ENCODE peak calls at places on chromosomes 3 and 15, in ten cellular contexts. V is esophagus muscularis mucosa, W is left lung, J is pancreas, T is Peyer's patch, A is brain microvascular endothelial cell, Z is tibial nerve, X is cardiac muscle cell, P is suprapubic skin, K is right atrium auricular region. Y is an unnamed sample. For H3K36me3, the result is how much of the 10 kb centered on the place peaks cover.

GRCh38 chr3:16595778-16596177 is 9.4 kb downstream of the DAZL start:
- DNase-seq in V (no peak), W (no peak), J (no peak), T (no peak), A (no peak), Z (no peak), X (no peak), P (no peak), K (no peak), Y (no peak)

GRCh38 chr3:183438749-183439148 is 10.3 kb upstream of the MCF2L2 start:
- DNase-seq in V (no peak), W (no peak), J (peak), T (no peak), A (no peak), Z (no peak), X (no peak), P (no peak), K (no peak), Y (no peak)

GRCh38 chr3:139982404-139982803 is 47.4 kb downstream of the CLSTN2 start:
- DNase-seq in V (peak), W (no peak), J (no peak), T (no peak), A (no peak), Z (no peak), X (peak), P (no peak), K (no peak), Y (no peak)

GRCh38 chr3:123792473-123793201 is 91.5 kb downstream of the MYLK start:
- DNase-seq in V (peak), W (no peak), J (no peak), T (no peak), A (no peak), Z (no peak), X (no peak), P (no peak), K (no peak), Y (no peak)

GRCh38 chr3:157823050-157823449 is 283.2 kb downstream of the SHOX2 start:
- DNase-seq in V (no peak), W (no peak), J (no peak), T (no peak), A (no peak), Z (no peak), X (no peak), P (no peak), K (no peak), Y (no peak)

GRCh38 chr3:186717039-186717457 is at the start of gene KNG1:
- DNase-seq in V (peak), W (no peak), J (no peak), T (no peak), A (no peak), Z (no peak), X (no peak), P (no peak), K (no peak), Y (no peak)

GRCh38 chr3:17640466-17640865 is 102.0 kb downstream of the TBC1D5 start:
- DNase-seq in V (no peak), W (no peak), J (no peak), T (no peak), A (no peak), Z (no peak), X (peak), P (no peak), K (no peak), Y (no peak)

GRCh38 chr3:187072582-187072981 is 66.7 kb downstream of the RPL39L start:
- DNase-seq in V (no peak), W (no peak), J (no peak), T (no peak), A (no peak), Z (no peak), X (no peak), P (no peak), K (no peak), Y (no peak)

GRCh38 chr3:153640689-153641308 is 478.8 kb downstream of the RAP2B start:
- DNase-seq in V (no peak), W (no peak), J (no peak), T (no peak), A (no peak), Z (no peak), X (no peak), P (no peak), K (no peak), Y (no peak)

GRCh38 chr3:32424581-32425250 is 33.1 kb downstream of the CMTM7 start:
- DNase-seq in V (peak), W (no peak), J (no peak), T (no peak), A (no peak), Z (no peak), X (no peak), P (no peak), K (peak), Y (no peak)

GRCh38 chr3:41148446-41148845 is 50.9 kb upstream of the CTNNB1 start:
- DNase-seq in V (no peak), W (no peak), J (no peak), T (no peak), A (no peak), Z (no peak), X (no peak), P (peak), K (no peak), Y (no peak)

GRCh38 chr3:86990171-86990733 is 697 bp downstream of the VGLL3 start:
- DNase-seq in V (no peak), W (no peak), J (peak), T (no peak), A (no peak), Z (no peak), X (no peak), P (no peak), K (no peak), Y (no peak)

GRCh38 chr3:134486577-134487041 is 752 bp downstream of the CEP63 start:
- DNase-seq in V (no peak), W (no peak), J (no peak), T (peak), A (no peak), Z (no peak), X (peak), P (no peak), K (no peak), Y (no peak)

GRCh38 chr3:89116486-89116885 is 9.1 kb downstream of the EPHA3 start:
- DNase-seq in V (no peak), W (no peak), J (no peak), T (no peak), A (no peak), Z (no peak), X (no peak), P (no peak), K (no peak), Y (no peak)

GRCh38 chr15:27826902-27827321 is 272.2 kb downstream of the OCA2 start:
- DNase-seq in V (peak), W (no peak), J (no peak), T (no peak), A (no peak), Z (peak), X (peak), P (no peak), K (peak), Y (no peak)

GRCh38 chr3:175192536-175192935 is 333.4 kb downstream of the NAALADL2 start:
- DNase-seq in V (no peak), W (no peak), J (no peak), T (no peak), A (no peak), Z (no peak), X (peak), P (no peak), K (no peak), Y (no peak)

GRCh38 chr15:42734076-42734672 is 2.8 kb downstream of the CDAN1 start:
- DNase-seq in V (no peak), W (peak), J (no peak), T (no peak), A (no peak), Z (no peak), X (no peak), P (no peak), K (no peak), Y (no peak)

GRCh38 chr3:187770224-187770623 is 25.0 kb upstream of the BCL6 start:
- DNase-seq in V (no peak), W (no peak), J (no peak), T (no peak), A (no peak), Z (no peak), X (no peak), P (no peak), K (no peak), Y (no peak)

GRCh38 chr3:138082992-138083386 is 32.4 kb downstream of the DZIP1L start:
- DNase-seq in V (peak), W (no peak), J (no peak), T (no peak), A (peak), Z (no peak), X (peak), P (no peak), K (no peak), Y (no peak)

GRCh38 chr3:72355168-72355567 is 493.1 kb downstream of the SHQ1 start:
- DNase-seq in V (no peak), W (no peak), J (no peak), T (no peak), A (no peak), Z (no peak), X (no peak), P (no peak), K (no peak), Y (no peak)

GRCh38 chr3:101900736-101901135 is 51.4 kb downstream of the NFKBIZ start:
- DNase-seq in V (no peak), W (no peak), J (no peak), T (no peak), A (no peak), Z (no peak), X (no peak), P (no peak), K (no peak), Y (no peak)

GRCh38 chr3:196604548-196604947 is 34.9 kb upstream of the NRROS start:
- DNase-seq in V (no peak), W (no peak), J (no peak), T (peak), A (no peak), Z (no peak), X (no peak), P (no peak), K (no peak), Y (no peak)

GRCh38 chr15:40265875-40266274 is 17.0 kb downstream of the ANKRD63 start:
- DNase-seq in V (no peak), W (no peak), J (no peak), T (no peak), A (no peak), Z (no peak), X (no peak), P (no peak), K (no peak), Y (no peak)

GRCh38 chr3:13394363-13394762 is 25.8 kb downstream of the NUP210 start:
- DNase-seq in V (no peak), W (no peak), J (no peak), T (no peak), A (no peak), Z (no peak), X (no peak), P (no peak), K (no peak), Y (no peak)

GRCh38 chr15:39919396-39919739 is 698 bp downstream of the GPR176 start:
- DNase-seq in V (no peak), W (no peak), J (no peak), T (no peak), A (no peak), Z (no peak), X (no peak), P (no peak), K (no peak), Y (no peak)

GRCh38 chr3:123791898-123792297 is 92.2 kb downstream of the MYLK start:
- DNase-seq in V (peak), W (no peak), J (no peak), T (no peak), A (no peak), Z (no peak), X (peak), P (no peak), K (no peak), Y (no peak)

GRCh38 chr3:150268426-150269321 is 139.4 kb upstream of the TSC22D2 start:
- DNase-seq in V (no peak), W (no peak), J (no peak), T (no peak), A (no peak), Z (no peak), X (no peak), P (no peak), K (no peak), Y (no peak)

GRCh38 chr15:62337934-62338333 is 172.8 kb upstream of the C2CD4B start:
- DNase-seq in V (no peak), W (no peak), J (no peak), T (no peak), A (no peak), Z (no peak), X (no peak), P (no peak), K (no peak), Y (no peak)

GRCh38 chr3:184316792-184317191 is 2.4 kb downstream of the EIF4G1 start:
- DNase-seq in V (no peak), W (no peak), J (no peak), T (no peak), A (no peak), Z (no peak), X (no peak), P (no peak), K (no peak), Y (no peak)

GRCh38 chr3:48428863-48429415 is 947 bp downstream of the PLXNB1 start:
- DNase-seq in V (no peak), W (no peak), J (peak), T (no peak), A (no peak), Z (peak), X (peak), P (no peak), K (no peak), Y (no peak)

GRCh38 chr3:111715911-111716523 is 120.9 kb upstream of the ZBED2 start:
- DNase-seq in V (peak), W (no peak), J (peak), T (peak), A (peak), Z (peak), X (peak), P (no peak), K (no peak), Y (no peak)

GRCh38 chr3:14989943-14990753 is 42.8 kb downstream of the NR2C2 start:
- DNase-seq in V (no peak), W (no peak), J (no peak), T (no peak), A (peak), Z (no peak), X (peak), P (no peak), K (no peak), Y (no peak)

GRCh38 chr15:70854669-70854976 is 666 bp upstream of the LARP6 start:
- DNase-seq in V (no peak), W (no peak), J (no peak), T (no peak), A (peak), Z (peak), X (peak), P (no peak), K (no peak), Y (no peak)

GRCh38 chr15:62439543-62440016 is 274.5 kb upstream of the C2CD4B start:
- DNase-seq in V (no peak), W (no peak), J (no peak), T (no peak), A (no peak), Z (peak), X (peak), P (no peak), K (no peak), Y (no peak)

GRCh38 chr3:25156526-25157075 is 271.5 kb upstream of the RARB start:
- DNase-seq in V (no peak), W (no peak), J (no peak), T (no peak), A (peak), Z (peak), X (peak), P (no peak), K (no peak), Y (no peak)

GRCh38 chr15:85581495-85581894 is 201.1 kb downstream of the AKAP13 start:
- DNase-seq in V (peak), W (peak), J (peak), T (peak), A (no peak), Z (peak), X (peak), P (no peak), K (peak), Y (no peak)

GRCh38 chr15:84764585-84764984 is 16.2 kb downstream of the ZNF592 start:
- DNase-seq in V (no peak), W (peak), J (no peak), T (no peak), A (no peak), Z (no peak), X (no peak), P (no peak), K (no peak), Y (no peak)

DNA sequence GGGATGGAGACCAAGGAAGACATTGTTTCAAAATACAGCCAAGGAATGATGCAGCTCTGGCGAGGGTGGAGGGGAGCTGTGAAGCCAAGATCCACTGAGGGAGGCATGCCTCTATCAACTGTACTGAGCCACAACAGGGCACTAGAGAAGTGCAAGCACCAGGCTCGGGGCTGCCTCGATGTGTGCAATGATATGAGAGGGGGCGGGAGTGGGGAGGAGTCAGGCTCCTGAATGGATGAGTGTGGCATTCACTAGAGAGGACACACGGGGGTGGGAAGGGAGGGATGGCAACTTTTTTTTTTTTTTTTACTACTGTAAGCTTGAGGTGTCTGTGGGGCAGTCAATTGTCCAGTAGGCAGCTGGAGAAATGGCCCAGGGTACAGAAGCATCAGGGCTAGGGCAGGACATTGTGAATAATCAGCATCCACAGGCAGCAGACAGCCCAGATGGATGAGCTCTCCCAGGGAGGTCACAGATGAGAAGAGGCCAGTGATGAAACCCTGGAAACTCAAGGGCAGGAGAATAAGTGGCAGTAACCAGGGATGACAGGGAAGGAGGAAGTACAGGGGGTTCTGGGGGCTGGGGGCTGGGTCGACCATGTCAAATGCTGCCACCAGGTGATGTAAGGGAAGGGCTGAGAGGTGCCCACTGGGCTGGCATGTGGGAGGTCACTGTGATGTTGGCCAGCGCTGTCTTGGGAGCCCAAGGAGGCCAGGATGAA is 5.9 kb downstream of the STOML1 start:
- DNase-seq in V (no peak), W (no peak), J (no peak), T (peak), A (no peak), Z (no peak), X (peak), P (no peak), K (no peak), Y (no peak)
- H3K36me3 ChIP-seq in V (under half), W (under half), J (under half), T (under half), A (under half), Z (under half), X (under half), P (under half), K (under half), Y (under half)

DNA sequence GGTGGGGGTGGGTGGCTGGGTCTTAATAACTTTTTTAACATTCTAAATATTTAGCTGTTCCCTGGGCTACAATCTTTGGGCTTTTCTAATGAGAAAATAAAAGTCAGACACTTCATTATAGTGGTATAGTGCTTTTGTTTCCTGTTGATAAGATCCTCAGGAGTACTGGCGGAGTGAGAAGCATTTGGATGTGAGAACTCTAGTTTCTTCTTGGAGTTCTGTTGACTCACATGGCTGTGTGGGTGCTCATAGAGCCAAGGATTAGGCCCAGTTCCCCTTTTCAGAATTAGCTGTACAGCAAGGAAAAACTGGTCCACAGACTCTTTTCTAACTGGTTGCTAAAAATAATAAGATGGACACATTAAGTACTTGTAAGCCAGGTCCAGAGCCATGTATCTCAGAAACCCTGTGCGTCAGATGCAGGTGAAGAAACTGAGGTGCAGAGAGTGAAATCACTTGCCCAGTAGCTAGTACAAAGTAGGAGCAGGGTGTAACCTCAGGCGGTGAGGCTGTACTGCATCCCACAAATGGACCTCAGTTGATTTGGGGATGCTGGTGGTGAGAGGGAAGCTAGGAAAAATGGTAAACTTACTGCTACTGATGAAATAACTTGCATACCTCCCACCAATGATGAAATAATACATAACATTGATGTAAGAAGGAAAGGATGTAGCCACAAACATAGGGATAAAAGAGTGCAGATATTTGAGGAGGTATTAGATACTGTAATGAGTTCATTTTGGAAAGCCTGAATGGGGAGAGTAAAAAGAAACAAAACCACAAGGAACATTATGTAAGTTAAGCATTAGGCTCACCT is 2.4 kb downstream of the ITPR1 start:
- DNase-seq in V (no peak), W (no peak), J (no peak), T (no peak), A (no peak), Z (no peak), X (peak), P (no peak), K (no peak), Y (no peak)
- TF ChIP-seq CTCF in V (no peak), W (no peak), J (no peak), T (no peak), A (no peak), Z (no peak), X (no peak), P (no peak), K (no peak), Y (no peak)

DNA sequence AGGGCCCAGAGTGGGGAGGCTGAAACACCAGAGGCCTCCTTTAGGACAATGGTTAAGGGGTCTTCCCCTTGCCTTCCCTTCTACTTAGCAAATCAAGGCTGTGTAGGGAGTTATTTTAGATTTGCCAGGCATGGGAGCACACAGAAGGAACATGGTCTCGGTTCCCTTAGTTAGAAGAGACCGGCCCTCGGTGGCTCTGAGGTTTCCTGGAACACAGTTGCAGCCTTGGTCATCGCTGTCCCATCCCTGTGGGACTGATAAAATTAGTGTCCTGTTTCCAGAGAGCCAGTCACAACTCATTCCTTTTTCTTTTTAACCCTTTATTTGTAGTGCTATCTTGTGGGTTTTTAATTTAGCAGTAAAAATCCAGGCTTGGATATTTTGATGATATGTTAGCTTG is 81.4 kb downstream of the CRTC3 start:
- DNase-seq in V (no peak), W (no peak), J (no peak), T (no peak), A (no peak), Z (no peak), X (no peak), P (no peak), K (no peak), Y (no peak)
- H3K36me3 ChIP-seq in V (half or more), W (under half), J (under half), T (under half), A (under half), Z (under half), X (under half), P (under half), K (under half), Y (under half)

DNA sequence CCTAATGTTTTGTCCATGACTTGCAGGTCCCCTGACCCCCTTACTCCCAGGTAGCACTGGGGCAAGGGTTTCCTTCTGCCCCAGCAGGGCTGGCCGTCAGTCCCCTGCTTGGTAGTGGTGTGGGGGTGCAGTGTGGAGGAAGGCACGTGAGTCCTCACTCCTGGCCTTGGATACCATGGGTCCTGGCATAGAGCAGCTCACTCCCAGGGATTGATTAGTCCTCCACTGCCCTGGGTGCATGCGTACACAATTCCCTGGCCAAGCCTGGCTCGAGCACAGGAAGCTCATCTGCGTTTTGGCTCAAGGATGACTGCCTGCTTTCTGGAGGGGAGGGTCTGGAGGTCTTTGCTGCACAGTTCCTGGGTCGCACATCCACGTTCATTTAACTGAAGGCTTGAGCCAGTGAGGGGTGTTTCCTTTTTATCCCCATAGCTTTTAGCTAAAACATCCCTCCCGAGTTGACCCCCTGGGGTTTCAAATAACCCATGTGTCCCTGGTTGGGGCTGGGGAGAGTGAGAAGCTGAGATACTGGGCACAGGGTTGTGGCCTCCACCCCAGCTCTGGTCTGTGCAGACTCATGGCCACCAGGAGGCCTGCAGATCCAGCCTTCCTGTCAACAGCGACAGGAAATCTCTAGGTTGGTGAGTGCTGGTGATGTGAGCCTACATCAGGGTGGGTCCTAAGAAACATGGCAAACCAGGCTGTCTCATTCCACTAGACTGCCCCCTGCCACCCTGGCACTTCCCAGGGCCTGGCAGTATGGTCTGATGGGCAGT is 11.5 kb downstream of the HEMK1 start:
- DNase-seq in V (no peak), W (no peak), J (no peak), T (no peak), A (no peak), Z (no peak), X (no peak), P (no peak), K (no peak), Y (no peak)
- TF ChIP-seq CTCF in V (no peak), W (no peak), J (no peak), T (no peak), A (peak), Z (no peak), X (no peak), P (no peak), K (peak), Y (no peak)